ENCODE peak calls at places on chromosomes 12 and 14, in seven cellular contexts. R is CD4-positive, CD25-positive, alpha-beta regulatory T cell; I is transverse colon; M is AG04450; B is aorta; Y is Karpas-422; P is A673. E is an unnamed sample.

GRCh38 chr14:30928462-30928861 is 54.1 kb downstream of the COCH start:
- DNase-seq in R (no peak), I (no peak), M (no peak), B (no peak), Y (no peak), P (no peak), E (no peak)

GRCh38 chr12:82058197-82058596 is 299.0 kb upstream of the PPFIA2 start:
- DNase-seq in R (no peak), I (no peak), M (no peak), B (no peak), Y (no peak), P (no peak), E (no peak)

GRCh38 chr12:120903382-120903817 is 758 bp downstream of the SPPL3 start:
- DNase-seq in R (peak; percentile 78), I (peak; percentile 81), M (no peak), B (peak; percentile 78), Y (peak; percentile 84), P (peak; percentile 6), E (no peak)

GRCh38 chr12:114655934-114656697 is 27.9 kb downstream of the TBX3 start:
- DNase-seq in R (no peak), I (no peak), M (peak; percentile 78), B (no peak), Y (no peak), P (no peak), E (no peak)

GRCh38 chr12:53159195-53159834 is 21.2 kb upstream of the ZNF740 start:
- DNase-seq in R (peak; percentile 76), I (peak; percentile 90), M (peak; percentile 42), B (peak; percentile 91), Y (peak; percentile 95), P (peak; percentile 89), E (peak; percentile 85)

GRCh38 chr12:121894633-121895032 is 6.0 kb downstream of the PSMD9 start:
- DNase-seq in R (no peak), I (no peak), M (no peak), B (no peak), Y (peak; percentile 68), P (peak; percentile 27), E (peak; percentile 59)

GRCh38 chr12:62653740-62654139 is 187.1 kb downstream of the MON2 start:
- DNase-seq in R (no peak), I (no peak), M (no peak), B (no peak), Y (no peak), P (no peak), E (peak; percentile 38)

GRCh38 chr12:70338531-70338930 is 27.6 kb upstream of the KCNMB4 start:
- DNase-seq in R (no peak), I (no peak), M (no peak), B (no peak), Y (no peak), P (no peak), E (no peak)

GRCh38 chr12:6376965-6377666 is 1.8 kb upstream of the SCNN1A start:
- DNase-seq in R (no peak), I (peak; percentile 24), M (no peak), B (peak; percentile 30), Y (no peak), P (no peak), E (no peak)

GRCh38 chr12:5305425-5305824 is 126.5 kb upstream of the NTF3 start:
- DNase-seq in R (no peak), I (no peak), M (no peak), B (peak; percentile 53), Y (no peak), P (no peak), E (no peak)

GRCh38 chr12:43836455-43836989 is 641 bp downstream of the TMEM117 start:
- DNase-seq in R (no peak), I (no peak), M (no peak), B (no peak), Y (no peak), P (peak; percentile 60), E (no peak)

GRCh38 chr12:129298921-129299320 is 445.6 kb downstream of the GLT1D1 start:
- DNase-seq in R (no peak), I (no peak), M (no peak), B (no peak), Y (no peak), P (no peak), E (no peak)

GRCh38 chr12:114368685-114369084 is 37.3 kb downstream of the TBX5 start:
- DNase-seq in R (no peak), I (no peak), M (no peak), B (peak; percentile 55), Y (no peak), P (no peak), E (no peak)

GRCh38 chr14:70995671-70996070 is 88.4 kb downstream of the PCNX1 start:
- DNase-seq in R (no peak), I (peak; percentile 21), M (no peak), B (no peak), Y (no peak), P (no peak), E (no peak)

GRCh38 chr12:106248849-106249371 is 1.1 kb upstream of the CKAP4 start:
- DNase-seq in R (peak; percentile 8), I (peak; percentile 19), M (no peak), B (no peak), Y (no peak), P (peak; percentile 11), E (no peak)

GRCh38 chr12:82174383-82174782 is 183.8 kb downstream of the CCDC59 start:
- DNase-seq in R (no peak), I (no peak), M (no peak), B (no peak), Y (no peak), P (no peak), E (no peak)

GRCh38 chr14:34755215-34755614 is 40.8 kb upstream of the CFL2 start:
- DNase-seq in R (no peak), I (no peak), M (no peak), B (no peak), Y (no peak), P (no peak), E (no peak)

GRCh38 chr12:2447861-2448260 is 346.9 kb upstream of the FKBP4 start:
- DNase-seq in R (no peak), I (no peak), M (no peak), B (no peak), Y (no peak), P (no peak), E (no peak)

GRCh38 chr12:124829008-124829707 is 34.5 kb downstream of the SCARB1 start:
- DNase-seq in R (no peak), I (peak; percentile 41), M (peak; percentile 36), B (no peak), Y (peak; percentile 51), P (peak; percentile 32), E (no peak)

GRCh38 chr14:52840916-52841315 is 49.5 kb upstream of the GNPNAT1 start:
- DNase-seq in R (no peak), I (no peak), M (peak; percentile 13), B (peak; percentile 64), Y (no peak), P (peak; percentile 47), E (no peak)

GRCh38 chr14:95315579-95315978 is 4.1 kb downstream of the CLMN start:
- DNase-seq in R (no peak), I (no peak), M (no peak), B (no peak), Y (no peak), P (no peak), E (no peak)

GRCh38 chr12:12548713-12549112 is 13.9 kb downstream of the DUSP16 start:
- DNase-seq in R (no peak), I (no peak), M (no peak), B (no peak), Y (no peak), P (no peak), E (no peak)

GRCh38 chr12:17577405-17577804 is 512.6 kb downstream of the RERGL start:
- DNase-seq in R (no peak), I (no peak), M (no peak), B (no peak), Y (no peak), P (no peak), E (no peak)

GRCh38 chr14:101791919-101792572 is 30.5 kb downstream of the PPP2R5C start:
- DNase-seq in R (no peak), I (no peak), M (peak; percentile 27), B (no peak), Y (peak; percentile 69), P (peak; percentile 28), E (no peak)

GRCh38 chr14:96574633-96575191 is 72.5 kb downstream of the PAPOLA start:
- DNase-seq in R (no peak), I (no peak), M (peak; percentile 52), B (no peak), Y (peak; percentile 59), P (peak; percentile 15), E (no peak)

DNA sequence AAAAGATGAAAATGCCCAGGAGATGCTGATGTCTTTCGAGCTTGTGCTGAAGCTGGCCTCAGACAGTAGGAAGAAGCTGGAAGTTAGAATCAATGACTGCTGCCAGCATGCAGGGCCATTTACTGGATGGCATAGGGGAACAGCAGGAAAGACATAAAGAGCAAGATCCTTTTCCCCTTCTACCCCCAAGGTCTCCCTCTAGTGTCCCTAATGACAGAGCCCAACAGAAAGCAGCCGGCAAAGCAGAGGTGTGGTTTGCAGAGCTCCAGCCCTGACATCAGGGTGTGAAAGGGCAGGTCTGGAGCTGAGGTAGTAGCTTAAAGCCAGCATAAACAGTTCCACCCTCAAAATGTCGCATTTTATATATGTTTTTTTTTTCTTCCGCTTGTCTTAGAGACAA is 1560.7 kb upstream of the TMEM132C start:
- DNase-seq in R (no peak), I (no peak), M (no peak), B (no peak), Y (no peak), P (no peak), E (peak; percentile 28)
- H3K9me3 ChIP-seq in R (no peaks in the 10 kb centered on the region), I (no peaks in the 10 kb centered on the region), M (peaks cover 14% of the 10 kb centered on the region), B (peaks cover 2% of the 10 kb centered on the region), Y (no peaks in the 10 kb centered on the region), P (no peaks in the 10 kb centered on the region), E (no peaks in the 10 kb centered on the region)

GRCh38 chr14:88277205-88277604 is 45.9 kb downstream of the KCNK10 start:
- DNase-seq in R (no peak), I (no peak), M (no peak), B (no peak), Y (no peak), P (no peak), E (no peak)
- H3K9me3 ChIP-seq in R (no peaks in the 10 kb centered on the region), I (no peaks in the 10 kb centered on the region), M (no peaks in the 10 kb centered on the region), B (no peaks in the 10 kb centered on the region), Y (no peaks in the 10 kb centered on the region), P (no peaks in the 10 kb centered on the region), E (no peaks in the 10 kb centered on the region)

DNA sequence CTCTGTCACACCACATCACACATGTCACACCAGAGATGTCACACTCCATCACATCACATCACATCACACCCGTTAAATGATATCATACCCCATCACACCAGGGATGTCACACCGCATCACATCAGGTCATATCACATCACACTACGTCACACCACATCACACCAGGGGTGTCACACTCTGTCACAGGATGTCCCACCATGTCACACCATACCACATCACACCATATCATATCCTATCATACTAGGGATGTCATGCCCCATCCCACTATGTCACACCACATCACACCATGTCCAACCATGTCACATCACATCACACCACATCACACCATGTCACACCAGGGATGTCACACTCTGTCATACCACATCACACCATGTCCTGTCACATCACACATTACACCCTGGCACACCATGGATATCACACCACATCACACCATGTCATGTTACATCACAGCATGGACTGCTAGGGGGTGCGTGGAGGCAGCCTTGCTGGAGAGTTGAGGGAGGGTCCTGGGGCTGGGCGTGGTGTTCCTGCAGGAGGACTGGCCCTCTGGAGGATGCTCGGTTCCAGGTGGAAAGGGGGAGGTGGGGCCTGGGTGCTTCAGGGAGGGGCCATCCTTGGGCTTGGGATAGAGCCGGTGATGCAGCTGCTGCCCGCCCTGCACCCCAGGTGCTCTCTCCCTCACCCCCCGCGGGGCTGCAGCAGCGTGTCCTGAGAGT is 134.6 kb downstream of the TMEM121 start:
- DNase-seq in R (no peak), I (no peak), M (no peak), B (peak; percentile 26), Y (no peak), P (no peak), E (no peak)
- H3K9me3 ChIP-seq in R (peaks cover 4% of the 10 kb centered on the region), I (no peaks in the 10 kb centered on the region), M (peaks cover 61% of the 10 kb centered on the region), B (no peaks in the 10 kb centered on the region), Y (peaks cover 17% of the 10 kb centered on the region), P (no peaks in the 10 kb centered on the region), E (peaks cover 4% of the 10 kb centered on the region)

GRCh38 chr14:80233489-80233888 is 22.2 kb upstream of the DIO2 start:
- DNase-seq in R (no peak), I (no peak), M (no peak), B (no peak), Y (no peak), P (no peak), E (no peak)
- H3K9me3 ChIP-seq in R (no peaks in the 10 kb centered on the region), I (peaks cover 6% of the 10 kb centered on the region), M (peaks cover 19% of the 10 kb centered on the region), B (peaks cover 2% of the 10 kb centered on the region), Y (peaks cover 6% of the 10 kb centered on the region), P (no peaks in the 10 kb centered on the region), E (peaks cover 1% of the 10 kb centered on the region)

E was measured in neural progenitor cell.